ENCODE peak calls at places on chromosome 10, in five cellular contexts. One of them, this sample, is unnamed. For H3K4me1, the result is how much of the 10 kb centered on the place peaks cover.

GRCh38 chr10:124870854-124871425 is 69.3 kb downstream of the ABRAXAS2 start:
- DNase-seq in gastrocnemius medialis: no peak
- DNase-seq in keratinocyte: no peak
- DNase-seq in psoas muscle: no peak
- DNase-seq in adrenal gland: no peak
- DNase-seq in this sample: no peak

GRCh38 chr10:2949948-2950354 is 117.4 kb upstream of the PFKP start:
- DNase-seq in gastrocnemius medialis: no peak
- DNase-seq in keratinocyte: no peak
- DNase-seq in psoas muscle: no peak
- DNase-seq in adrenal gland: no peak
- DNase-seq in this sample: no peak

GRCh38 chr10:114420811-114421485 is 16.6 kb upstream of the AFAP1L2 start:
- DNase-seq in gastrocnemius medialis: no peak
- DNase-seq in keratinocyte: no peak
- DNase-seq in psoas muscle: no peak
- DNase-seq in adrenal gland: no peak
- DNase-seq in this sample: no peak

GRCh38 chr10:105963450-105963849 is 1201.1 kb downstream of the SORCS1 start:
- DNase-seq in gastrocnemius medialis: no peak
- DNase-seq in keratinocyte: no peak
- DNase-seq in psoas muscle: no peak
- DNase-seq in adrenal gland: no peak
- DNase-seq in this sample: no peak

GRCh38 chr10:90884414-90884813 is 12.6 kb downstream of the RPP30 start:
- DNase-seq in gastrocnemius medialis: peak
- DNase-seq in keratinocyte: no peak
- DNase-seq in psoas muscle: no peak
- DNase-seq in adrenal gland: no peak
- DNase-seq in this sample: no peak

GRCh38 chr10:30804478-30805055 is 175.0 kb upstream of the LYZL2 start:
- DNase-seq in gastrocnemius medialis: peak
- DNase-seq in keratinocyte: no peak
- DNase-seq in psoas muscle: peak
- DNase-seq in adrenal gland: no peak
- DNase-seq in this sample: peak

GRCh38 chr10:23499317-23499716 is 60.4 kb downstream of the OTUD1 start:
- DNase-seq in gastrocnemius medialis: no peak
- DNase-seq in keratinocyte: no peak
- DNase-seq in psoas muscle: no peak
- DNase-seq in adrenal gland: no peak
- DNase-seq in this sample: no peak

GRCh38 chr10:70925377-70926214 is 37.2 kb upstream of the PCBD1 start:
- DNase-seq in gastrocnemius medialis: no peak
- DNase-seq in keratinocyte: no peak
- DNase-seq in psoas muscle: peak
- DNase-seq in adrenal gland: peak
- DNase-seq in this sample: peak

GRCh38 chr10:29845166-29845565 is 210.4 kb upstream of the SVIL start:
- DNase-seq in gastrocnemius medialis: no peak
- DNase-seq in keratinocyte: no peak
- DNase-seq in psoas muscle: no peak
- DNase-seq in adrenal gland: no peak
- DNase-seq in this sample: no peak

GRCh38 chr10:71397340-71398212 is 856 bp downstream of the CDH23 start:
- DNase-seq in gastrocnemius medialis: no peak
- DNase-seq in keratinocyte: no peak
- DNase-seq in psoas muscle: no peak
- DNase-seq in adrenal gland: peak
- DNase-seq in this sample: peak

GRCh38 chr10:86304436-86304835 is 62.2 kb downstream of the GRID1 start:
- DNase-seq in gastrocnemius medialis: no peak
- DNase-seq in keratinocyte: no peak
- DNase-seq in psoas muscle: no peak
- DNase-seq in adrenal gland: no peak
- DNase-seq in this sample: no peak

GRCh38 chr10:99538287-99538917 is 5.7 kb downstream of the NKX2-3 start:
- DNase-seq in gastrocnemius medialis: no peak
- DNase-seq in keratinocyte: no peak
- DNase-seq in psoas muscle: no peak
- DNase-seq in adrenal gland: peak
- DNase-seq in this sample: no peak

GRCh38 chr10:104049497-104050250 is 36.0 kb downstream of the COL17A1 start:
- DNase-seq in gastrocnemius medialis: no peak
- DNase-seq in keratinocyte: no peak
- DNase-seq in psoas muscle: no peak
- DNase-seq in adrenal gland: no peak
- DNase-seq in this sample: no peak

GRCh38 chr10:55631071-55631654 is 729.9 kb downstream of the ZWINT start:
- DNase-seq in gastrocnemius medialis: no peak
- DNase-seq in keratinocyte: no peak
- DNase-seq in psoas muscle: peak
- DNase-seq in adrenal gland: peak
- DNase-seq in this sample: peak

GRCh38 chr10:50620899-50621298 is 2.9 kb downstream of the SGMS1 start:
- DNase-seq in gastrocnemius medialis: no peak
- DNase-seq in keratinocyte: no peak
- DNase-seq in psoas muscle: no peak
- DNase-seq in adrenal gland: no peak
- DNase-seq in this sample: no peak
- H3K4me3 ChIP-seq in gastrocnemius medialis: no peak
- H3K4me3 ChIP-seq in keratinocyte: no peak
- H3K4me3 ChIP-seq in psoas muscle: no peak
- H3K4me3 ChIP-seq in adrenal gland: no peak
- H3K4me3 ChIP-seq in this sample: no peak

GRCh38 chr10:129825221-129825620 is 138.9 kb downstream of the EBF3 start:
- DNase-seq in gastrocnemius medialis: no peak
- DNase-seq in keratinocyte: no peak
- DNase-seq in psoas muscle: no peak
- DNase-seq in adrenal gland: no peak
- DNase-seq in this sample: no peak
- H3K4me1 ChIP-seq in gastrocnemius medialis: under half
- H3K4me1 ChIP-seq in keratinocyte: under half
- H3K4me1 ChIP-seq in psoas muscle: under half
- H3K4me1 ChIP-seq in adrenal gland: under half
- H3K4me1 ChIP-seq in this sample: under half

GRCh38 chr10:88386878-88387773 is 196.0 kb downstream of the RNLS start:
- DNase-seq in gastrocnemius medialis: peak
- DNase-seq in keratinocyte: no peak
- DNase-seq in psoas muscle: no peak
- DNase-seq in adrenal gland: peak
- DNase-seq in this sample: no peak
- H3K4me3 ChIP-seq in gastrocnemius medialis: peak
- H3K4me3 ChIP-seq in keratinocyte: no peak
- H3K4me3 ChIP-seq in psoas muscle: peak
- H3K4me3 ChIP-seq in adrenal gland: peak
- H3K4me3 ChIP-seq in this sample: peak

DNA sequence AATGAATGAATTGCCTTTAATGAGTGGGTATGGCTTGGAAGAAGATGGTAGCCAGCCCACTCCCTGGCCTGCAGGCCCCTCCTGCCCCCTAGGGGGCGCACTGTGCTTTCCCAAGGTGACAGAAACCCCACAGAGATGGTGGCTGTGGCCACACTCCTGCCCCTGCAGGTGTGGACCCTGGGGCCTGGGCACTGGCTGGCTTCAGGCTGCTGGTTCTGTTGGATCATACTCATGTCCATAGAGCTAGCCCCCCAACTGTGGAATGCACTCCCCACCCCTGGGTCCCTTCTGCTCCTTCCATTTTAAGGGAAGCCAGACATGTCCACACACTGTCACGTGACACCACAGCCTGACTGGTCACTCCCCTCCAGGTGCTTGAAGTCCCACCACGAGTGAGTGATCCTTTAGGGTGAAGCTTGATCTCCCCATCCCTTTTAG is 44.8 kb downstream of the ZCCHC24 start:
- DNase-seq in gastrocnemius medialis: peak
- DNase-seq in keratinocyte: peak
- DNase-seq in psoas muscle: peak
- DNase-seq in adrenal gland: no peak
- DNase-seq in this sample: peak
- H3K4me1 ChIP-seq in gastrocnemius medialis: under half
- H3K4me1 ChIP-seq in keratinocyte: under half
- H3K4me1 ChIP-seq in psoas muscle: half or more
- H3K4me1 ChIP-seq in adrenal gland: half or more
- H3K4me1 ChIP-seq in this sample: half or more

GRCh38 chr10:24882047-24882698 is 70.2 kb downstream of the PRTFDC1 start:
- DNase-seq in gastrocnemius medialis: no peak
- DNase-seq in keratinocyte: no peak
- DNase-seq in psoas muscle: no peak
- DNase-seq in adrenal gland: no peak
- DNase-seq in this sample: no peak
- H3K4me3 ChIP-seq in gastrocnemius medialis: no peak
- H3K4me3 ChIP-seq in keratinocyte: no peak
- H3K4me3 ChIP-seq in psoas muscle: no peak
- H3K4me3 ChIP-seq in adrenal gland: no peak
- H3K4me3 ChIP-seq in this sample: no peak

DNA sequence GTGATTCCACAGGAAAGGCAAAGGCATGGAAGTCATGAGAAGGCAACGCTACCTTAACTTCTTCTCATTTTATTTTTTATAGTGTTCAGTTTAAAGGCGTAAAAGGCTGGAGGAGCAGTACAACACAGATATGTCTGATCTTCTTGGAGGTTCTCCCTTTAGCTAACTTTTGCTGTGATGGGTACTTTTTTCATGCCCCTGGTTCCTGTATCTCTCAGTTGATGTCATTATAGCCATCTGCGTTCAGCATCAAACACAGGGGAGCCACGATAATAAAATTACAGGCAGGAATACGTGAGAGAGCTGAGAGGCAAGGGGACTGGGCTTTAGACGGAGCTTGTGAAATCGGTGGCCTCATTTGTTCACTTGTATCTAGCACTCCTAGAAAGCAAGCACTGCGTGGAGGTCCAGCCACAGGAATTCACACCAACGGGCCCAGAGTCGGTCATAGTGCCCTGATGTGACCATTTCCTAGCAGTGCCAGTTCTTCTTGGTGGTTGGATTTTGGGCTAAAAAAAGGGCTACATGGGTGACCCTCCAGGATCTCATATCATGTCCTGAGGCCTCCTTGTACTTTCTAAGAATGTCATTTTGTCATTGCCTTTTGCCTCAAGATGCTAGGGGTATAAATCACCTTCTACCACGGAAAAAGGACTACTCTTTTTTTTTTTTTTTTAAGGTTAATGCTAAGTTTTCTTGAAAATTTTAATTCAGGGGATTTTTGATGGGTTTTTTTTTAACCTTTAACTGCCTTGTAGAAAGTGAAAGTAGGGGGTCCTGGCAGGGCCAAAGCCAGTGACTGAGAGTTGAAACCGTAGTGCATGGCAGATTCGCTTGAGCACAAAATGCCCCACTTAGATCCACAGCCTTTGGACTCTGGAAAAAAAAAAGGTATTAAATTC is 191.5 kb downstream of the CELF2 start:
- DNase-seq in gastrocnemius medialis: no peak
- DNase-seq in keratinocyte: no peak
- DNase-seq in psoas muscle: no peak
- DNase-seq in adrenal gland: no peak
- DNase-seq in this sample: no peak
- H3K4me1 ChIP-seq in gastrocnemius medialis: under half
- H3K4me1 ChIP-seq in keratinocyte: under half
- H3K4me1 ChIP-seq in psoas muscle: under half
- H3K4me1 ChIP-seq in adrenal gland: under half
- H3K4me1 ChIP-seq in this sample: under half

GRCh38 chr10:127576751-127577161 is 27.6 kb downstream of the NPS start:
- DNase-seq in gastrocnemius medialis: no peak
- DNase-seq in keratinocyte: no peak
- DNase-seq in psoas muscle: no peak
- DNase-seq in adrenal gland: no peak
- DNase-seq in this sample: no peak
- H3K4me3 ChIP-seq in gastrocnemius medialis: no peak
- H3K4me3 ChIP-seq in keratinocyte: no peak
- H3K4me3 ChIP-seq in psoas muscle: no peak
- H3K4me3 ChIP-seq in adrenal gland: no peak
- H3K4me3 ChIP-seq in this sample: no peak